ENCODE peak calls at places on chromosomes 12 and 14, in eight cellular contexts. W, C, K, S, A, G, Z and L are unnamed samples.

GRCh38 chr12:121334513-121335343 is 17.5 kb downstream of the ANAPC5 start:
- DNase-seq in K (peak; percentile 82), S (peak; percentile 22), A (peak; percentile 47), Z (no peak), G (peak; percentile 67), W (peak; percentile 36), C (peak; percentile 84), L (peak; percentile 62)

GRCh38 chr14:24943024-24943423 is 106.9 kb downstream of the STXBP6 start:
- DNase-seq in S (no peak), G (no peak), C (peak; percentile 33), A (peak; percentile 39), Z (no peak), W (no peak), K (peak; percentile 77), L (no peak)

GRCh38 chr12:71440393-71441349 is 1.1 kb downstream of the LGR5 start:
- DNase-seq in K (no peak), S (peak; percentile 14), A (no peak), C (no peak), W (no peak), Z (no peak), G (peak; percentile 7), L (no peak)

GRCh38 chr12:34398706-34399630 is 376.7 kb downstream of the ALG10 start:
- DNase-seq in A (no peak), K (no peak), S (peak; percentile 1), Z (peak; percentile 27), C (no peak), W (no peak), G (no peak), L (no peak)

GRCh38 chr12:46661161-46661845 is 164.5 kb downstream of the SLC38A4 start:
- DNase-seq in G (peak; percentile 91), A (peak; percentile 71), W (peak; percentile 85), S (peak; percentile 10), C (peak; percentile 94), Z (no peak), K (peak; percentile 93), L (no peak)

GRCh38 chr14:72480465-72481243 is 413.2 kb downstream of the DPF3 start:
- DNase-seq in W (no peak), G (no peak), C (peak; percentile 5), K (no peak), Z (no peak), A (no peak), S (no peak), L (no peak)

GRCh38 chr14:67426983-67427601 is 15.1 kb upstream of the PLEK2 start:
- DNase-seq in K (peak; percentile 80), G (peak; percentile 70), A (peak; percentile 39), W (peak; percentile 45), C (peak; percentile 89), S (peak; percentile 79), Z (peak; percentile 73), L (peak; percentile 83)

GRCh38 chr12:26032719-26033241 is 74.3 kb downstream of the RASSF8 start:
- DNase-seq in K (peak; percentile 56), C (peak; percentile 40), G (peak; percentile 57), A (peak; percentile 65), Z (no peak), W (no peak), S (no peak), L (no peak)

GRCh38 chr14:86712176-86712575 is 1182.2 kb downstream of the FLRT2 start:
- DNase-seq in K (no peak), Z (no peak), A (no peak), S (no peak), G (no peak), C (peak; percentile 9), W (no peak), L (no peak)

GRCh38 chr14:97978336-97978735 is 1181.2 kb downstream of the VRK1 start:
- DNase-seq in Z (peak; percentile 77), A (no peak), G (peak; percentile 72), W (no peak), K (peak; percentile 34), S (peak; percentile 64), C (no peak), L (peak; percentile 81)

GRCh38 chr14:67892466-67893120 is 73.0 kb downstream of the RAD51B start:
- DNase-seq in G (no peak), W (no peak), Z (no peak), S (no peak), C (no peak), K (no peak), A (no peak), L (no peak)

GRCh38 chr14:40983604-40984003 is 623.1 kb upstream of the LRFN5 start:
- DNase-seq in K (peak; percentile 3), C (peak; percentile 28), Z (no peak), S (no peak), A (no peak), W (no peak), G (peak; percentile 35), L (no peak)

GRCh38 chr12:108823804-108824203 is 33.6 kb downstream of the SSH1 start:
- DNase-seq in G (no peak), A (no peak), Z (no peak), C (peak; percentile 37), S (no peak), K (no peak), W (no peak), L (no peak)

GRCh38 chr14:95018845-95019244 is 138.5 kb downstream of the DICER1 start:
- DNase-seq in G (no peak), K (peak; percentile 56), S (no peak), C (peak; percentile 31), A (peak; percentile 7), Z (no peak), W (no peak), L (no peak)

GRCh38 chr14:103561381-103562134 is 899 bp downstream of the BAG5 start:
- DNase-seq in A (no peak), C (peak; percentile 71), K (peak; percentile 62), Z (peak; percentile 53), W (no peak), G (peak; percentile 64), S (peak; percentile 69), L (peak; percentile 67)

GRCh38 chr14:81211844-81212243 is 8.9 kb downstream of the GTF2A1 start:
- DNase-seq in G (peak; percentile 6), W (no peak), C (peak; percentile 31), Z (no peak), S (no peak), A (no peak), K (peak; percentile 41), L (no peak)

GRCh38 chr12:109093022-109093918 is at the start of gene ALKBH2:
- DNase-seq in A (peak; percentile 54), C (peak; percentile 93), W (peak; percentile 72), S (peak; percentile 93), K (peak; percentile 88), Z (peak; percentile 97), G (peak; percentile 84), L (peak; percentile 84)

GRCh38 chr14:34536951-34537676 is 2.4 kb downstream of the EAPP start:
- DNase-seq in A (no peak), G (peak; percentile 96), K (peak; percentile 18), S (no peak), C (peak; percentile 76), W (peak; percentile 42), Z (no peak), L (no peak)

GRCh38 chr14:102215071-102215470 is 75.4 kb downstream of the WDR20 start:
- DNase-seq in S (no peak), C (peak; percentile 78), Z (no peak), G (peak; percentile 88), A (peak; percentile 56), W (peak; percentile 33), K (peak; percentile 85), L (no peak)

GRCh38 chr12:591571-592505 is 71.4 kb downstream of the NINJ2 start:
- DNase-seq in W (no peak), G (no peak), C (no peak), Z (no peak), K (no peak), S (no peak), A (no peak), L (no peak)

GRCh38 chr12:47773062-47773857 is at the start of gene SLC48A1:
- DNase-seq in S (peak; percentile 85), Z (peak; percentile 85), G (peak; percentile 52), W (no peak), K (peak; percentile 25), A (no peak), C (peak; percentile 62), L (peak; percentile 87)
- TF ChIP-seq CTCF in S (no peak), Z (peak; percentile 8), G (peak; percentile 17), W (peak; percentile 37), K (no peak), A (peak; percentile 20), C (peak; percentile 29), L (peak; percentile 79)

GRCh38 chr12:48925218-48925871 is at the start of gene FKBP11:
- DNase-seq in A (no peak), S (peak; percentile 39), G (peak; percentile 58), K (peak; percentile 61), C (peak; percentile 60), W (no peak), Z (peak; percentile 74), L (peak; percentile 41)
- TF ChIP-seq CTCF in A (no peak), S (no peak), G (no peak), K (no peak), C (no peak), W (no peak), Z (no peak), L (no peak)

DNA sequence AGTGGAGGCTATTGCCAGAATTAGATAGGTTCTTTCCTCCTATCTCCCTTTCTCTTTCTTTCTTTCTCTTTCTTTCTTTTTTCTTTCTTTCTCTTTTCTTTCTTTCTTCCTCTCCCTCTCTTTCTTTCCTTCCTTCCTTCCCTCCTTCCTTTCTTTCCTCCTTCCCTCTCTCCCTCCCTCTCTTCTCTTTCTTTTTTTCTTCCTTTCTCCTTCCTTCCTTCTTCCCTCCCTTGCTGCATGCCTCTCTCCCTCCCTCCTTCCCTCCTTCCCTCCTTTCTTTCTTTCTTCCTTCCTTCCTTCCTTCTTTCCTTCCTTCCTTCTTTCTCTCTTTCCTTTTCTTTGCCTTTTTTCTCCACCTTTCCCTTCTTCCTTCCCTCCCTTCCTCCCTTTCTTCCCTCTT is 16.4 kb upstream of the MDGA2 start:
- DNase-seq in G (no peak), W (no peak), A (no peak), Z (no peak), K (no peak), S (no peak), C (no peak), L (no peak)
- TF ChIP-seq CTCF in G (no peak), W (no peak), A (no peak), Z (no peak), K (no peak), S (no peak), C (no peak), L (no peak)

GRCh38 chr12:39586811-39587210 is 32.8 kb downstream of the ABCD2 start:
- DNase-seq in Z (no peak), C (peak; percentile 23), G (no peak), W (no peak), A (no peak), S (no peak), K (peak; percentile 46), L (no peak)

GRCh38 chr12:39592295-39592694 is 27.3 kb downstream of the ABCD2 start:
- DNase-seq in A (no peak), S (no peak), W (no peak), Z (no peak), K (no peak), G (no peak), C (no peak), L (no peak)

GRCh38 chr12:39581592-39581991 is 38.0 kb downstream of the ABCD2 start:
- DNase-seq in C (peak; percentile 11), A (no peak), W (no peak), S (no peak), Z (no peak), K (peak; percentile 70), G (peak; percentile 3), L (peak; percentile 40)

DNA sequence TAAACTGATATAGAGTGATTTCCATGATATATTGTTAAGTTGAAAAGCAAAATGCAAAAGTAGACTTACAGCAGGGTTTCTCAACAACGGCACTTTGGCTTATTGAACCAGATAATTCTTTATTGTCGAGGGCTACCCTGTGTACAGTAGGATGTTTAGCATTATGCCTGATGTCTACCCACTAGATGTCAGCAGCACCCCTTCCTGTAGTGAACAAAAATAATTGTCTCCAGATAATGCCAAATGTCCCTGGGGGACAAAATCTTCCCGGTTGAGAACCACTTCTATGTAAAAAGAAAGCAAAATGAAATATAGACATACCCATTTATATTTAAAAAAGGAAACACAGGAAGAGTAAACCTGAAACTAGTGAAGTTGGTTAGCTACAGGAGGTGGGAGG is 32.4 kb downstream of the ABCD2 start:
- DNase-seq in W (no peak), A (no peak), G (no peak), Z (no peak), C (peak; percentile 22), K (peak; percentile 41), S (no peak), L (peak; percentile 15)
- TF ChIP-seq CTCF in W (peak; percentile 8), A (peak; percentile 18), G (peak; percentile 43), Z (peak; percentile 13), C (peak; percentile 12), K (peak; percentile 41), S (no peak), L (peak; percentile 43)